ENCODE peak calls at places on chromosomes 3 and 15, in five cellular contexts. R is transverse colon, X is suprapubic skin, M is tibial nerve, L is IMR-90. J is an unnamed sample.

GRCh38 chr3:102756706-102757105 is 321.9 kb downstream of the ZPLD1 start:
- DNase-seq in X (no peak), M (no peak), R (no peak), L (no peak), J (no peak)

GRCh38 chr3:62688050-62688449 is 187.2 kb downstream of the CADPS start:
- DNase-seq in L (no peak), X (no peak), R (no peak), M (no peak), J (no peak)

GRCh38 chr3:189188466-189188865 is 16.7 kb downstream of the TPRG1 start:
- DNase-seq in M (no peak), L (no peak), R (no peak), X (no peak), J (no peak)

GRCh38 chr15:32778391-32779176 is 60.8 kb downstream of the GREM1 start:
- DNase-seq in L (no peak), M (no peak), R (no peak), X (no peak), J (no peak)

GRCh38 chr3:122609798-122610559 is 32.5 kb downstream of the PARP15 start:
- DNase-seq in X (no peak), M (no peak), R (no peak), L (peak), J (no peak)

GRCh38 chr3:123404391-123404790 is 44.5 kb downstream of the ADCY5 start:
- DNase-seq in L (no peak), M (no peak), X (no peak), R (no peak), J (no peak)

GRCh38 chr3:16606398-16606797 is 1.2 kb upstream of the DAZL start:
- DNase-seq in X (no peak), L (no peak), R (no peak), M (no peak), J (no peak)

GRCh38 chr3:141618511-141618910 is 119.6 kb upstream of the RNF7 start:
- DNase-seq in M (no peak), X (no peak), L (no peak), R (no peak), J (no peak)

GRCh38 chr3:191987951-191988350 is 527.0 kb downstream of the PYDC2 start:
- DNase-seq in R (no peak), L (no peak), X (no peak), M (no peak), J (no peak)

GRCh38 chr3:52809821-52810377 is 15.3 kb downstream of the ITIH3 start:
- DNase-seq in R (no peak), X (no peak), L (no peak), M (no peak), J (no peak)

GRCh38 chr3:184582583-184582982 is 21.0 kb downstream of the EPHB3 start:
- DNase-seq in X (no peak), L (no peak), M (no peak), R (no peak), J (no peak)

GRCh38 chr15:74418575-74419338 is 15.0 kb downstream of the SEMA7A start:
- DNase-seq in X (no peak), R (no peak), M (no peak), L (no peak), J (no peak)

GRCh38 chr15:62658498-62658897 is 384.0 kb upstream of the TPM1 start:
- DNase-seq in M (no peak), L (no peak), R (no peak), X (no peak), J (no peak)

GRCh38 chr3:126031981-126032471 is 51.9 kb downstream of the SLC41A3 start:
- DNase-seq in R (no peak), L (no peak), M (no peak), X (no peak), J (no peak)

GRCh38 chr3:128076783-128077624 is 24.8 kb downstream of the SEC61A1 start:
- DNase-seq in M (no peak), L (no peak), R (peak), X (peak), J (no peak)

GRCh38 chr3:53694648-53695356 is 151.4 kb downstream of the CHDH start:
- DNase-seq in M (no peak), R (no peak), L (no peak), X (no peak), J (no peak)

DNA sequence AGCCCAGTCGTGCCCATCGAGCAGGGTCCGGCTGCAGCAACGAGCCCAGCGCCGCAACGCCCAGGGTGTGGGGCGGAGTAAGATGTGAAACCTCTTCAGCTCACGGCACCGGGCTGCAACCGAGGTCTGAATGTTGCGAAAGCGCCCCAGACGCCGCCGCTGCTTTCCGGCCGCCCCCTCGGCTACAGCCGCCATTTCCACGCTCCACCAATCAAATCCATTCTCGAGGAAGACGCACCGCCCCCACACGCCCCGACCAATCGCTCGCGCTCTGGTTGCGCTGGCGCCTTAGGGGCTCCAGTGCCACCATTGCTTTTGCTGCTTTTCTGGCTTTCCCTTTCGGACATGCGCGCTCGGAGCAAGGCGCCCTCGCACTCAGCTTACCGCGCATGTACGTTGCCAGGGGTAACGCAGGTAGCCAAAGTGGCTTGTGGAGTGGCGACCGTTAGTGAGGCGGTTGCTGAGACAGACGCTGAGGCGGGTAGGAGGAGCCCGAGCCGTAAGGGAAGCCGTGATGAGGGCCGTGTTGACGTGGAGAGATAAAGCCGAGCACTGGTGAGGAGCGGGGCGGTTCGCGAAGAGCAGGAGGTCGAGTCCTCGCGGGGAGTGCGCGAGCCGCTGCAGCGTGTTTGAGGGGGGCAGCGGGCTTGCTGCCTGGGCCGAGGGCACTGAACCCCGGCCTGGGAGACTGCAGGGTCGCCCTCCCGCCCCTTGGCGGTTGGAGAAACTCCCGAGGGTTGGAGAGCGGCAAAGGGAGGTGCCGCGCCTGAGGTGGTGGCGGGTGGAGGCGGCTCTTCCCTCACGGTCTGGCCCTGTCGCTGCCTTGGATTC is at the start of the genes IFT122 and MBD4:
- DNase-seq in X (peak), M (peak), L (peak), R (peak), J (peak)
- TF ChIP-seq POLR2A in X (peak), M (peak), L (peak), R (peak), J (peak)

DNA sequence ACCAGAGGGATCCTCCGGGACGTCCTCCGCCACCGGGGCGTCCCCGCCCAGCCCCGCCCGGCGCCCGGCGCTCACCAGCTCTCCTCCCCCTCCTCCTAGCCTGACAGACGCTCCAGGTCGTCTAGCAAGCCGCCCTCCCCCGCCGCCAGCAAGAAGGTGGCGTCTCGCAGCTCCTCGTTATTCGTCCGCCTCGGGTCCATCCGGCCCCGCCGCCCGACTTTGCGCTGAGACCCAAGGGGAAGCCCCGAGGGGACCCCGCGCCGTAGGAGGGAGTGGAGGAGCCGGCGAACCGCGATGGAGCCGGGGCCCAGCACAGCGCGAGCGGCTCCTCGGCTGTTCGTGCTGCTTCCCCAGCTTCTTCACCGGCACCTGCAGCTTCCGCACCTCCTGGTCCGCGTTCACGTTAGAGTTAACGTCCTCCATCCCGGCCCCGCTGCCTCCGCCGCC is 26.3 kb upstream of the MTHFS start:
- DNase-seq in M (peak), R (peak), X (peak), L (peak), J (peak)
- TF ChIP-seq POLR2A in M (no peak), R (no peak), X (peak), L (no peak), J (no peak)

GRCh38 chr3:153052096-153052460 is 109.9 kb upstream of the RAP2B start:
- DNase-seq in X (no peak), R (peak), L (peak), M (no peak), J (no peak)

GRCh38 chr3:153055217-153055616 is 106.8 kb upstream of the RAP2B start:
- DNase-seq in X (no peak), M (no peak), R (no peak), L (no peak), J (no peak)

GRCh38 chr3:153055779-153056178 is 106.2 kb upstream of the RAP2B start:
- DNase-seq in L (no peak), M (no peak), X (no peak), R (no peak), J (no peak)

GRCh38 chr3:153050978-153051377 is 111.0 kb upstream of the RAP2B start:
- DNase-seq in R (no peak), M (no peak), X (no peak), L (no peak), J (no peak)

GRCh38 chr3:153051427-153052095 is 110.5 kb upstream of the RAP2B start:
- DNase-seq in L (peak), X (no peak), M (no peak), R (peak), J (no peak)
- TF ChIP-seq POLR2A in L (no peak), X (no peak), M (no peak), R (no peak), J (no peak)

DNA sequence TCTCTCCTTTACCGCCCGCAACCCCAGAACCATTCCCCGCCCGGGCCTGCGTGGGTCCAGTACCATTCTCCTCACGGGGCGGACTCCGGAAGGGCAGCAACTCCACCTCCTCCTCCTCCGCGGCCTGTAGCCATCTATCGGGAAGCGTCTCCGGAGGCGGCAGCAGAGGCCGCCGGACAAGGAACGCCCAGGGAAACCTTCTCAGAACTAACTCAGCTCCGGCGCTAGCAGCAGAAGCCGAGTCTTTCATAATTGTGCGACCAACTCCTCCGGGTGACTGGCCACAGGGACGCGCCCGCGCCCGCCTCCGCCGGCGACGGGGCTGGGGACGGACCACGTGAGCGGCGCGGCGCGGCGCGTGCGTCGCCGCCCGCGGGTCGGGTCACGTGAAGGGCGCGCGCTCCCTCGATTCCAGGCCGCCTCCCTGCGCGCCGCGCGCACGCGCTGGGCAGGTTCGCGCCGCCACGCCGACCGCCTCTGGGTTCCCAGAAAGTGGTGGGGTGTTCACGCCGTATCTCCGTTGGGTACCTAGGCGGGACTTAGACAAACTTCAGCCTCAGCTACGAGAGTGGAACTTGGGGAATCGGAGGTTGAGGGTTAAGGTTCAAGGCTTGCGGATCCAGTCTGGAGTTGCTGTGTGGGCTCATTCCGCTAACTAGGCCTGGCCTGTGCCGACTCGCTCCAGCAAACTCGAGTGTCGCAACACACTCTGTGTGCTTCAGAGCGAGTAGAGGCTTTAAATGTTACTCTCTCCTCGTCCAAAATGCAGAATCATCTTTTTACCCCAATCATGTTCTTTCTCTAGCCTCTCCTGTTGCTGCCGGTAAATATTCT is at the start of gene TRPM7:
- DNase-seq in R (peak), X (peak), L (peak), M (peak), J (peak)
- TF ChIP-seq POLR2A in R (peak), X (no peak), L (peak), M (peak), J (peak)

GRCh38 chr15:45378149-45378912 is at the start of gene GATM:
- DNase-seq in R (peak), X (peak), M (peak), L (peak), J (peak)
- TF ChIP-seq POLR2A in R (peak), X (no peak), M (peak), L (no peak), J (no peak)

DNA sequence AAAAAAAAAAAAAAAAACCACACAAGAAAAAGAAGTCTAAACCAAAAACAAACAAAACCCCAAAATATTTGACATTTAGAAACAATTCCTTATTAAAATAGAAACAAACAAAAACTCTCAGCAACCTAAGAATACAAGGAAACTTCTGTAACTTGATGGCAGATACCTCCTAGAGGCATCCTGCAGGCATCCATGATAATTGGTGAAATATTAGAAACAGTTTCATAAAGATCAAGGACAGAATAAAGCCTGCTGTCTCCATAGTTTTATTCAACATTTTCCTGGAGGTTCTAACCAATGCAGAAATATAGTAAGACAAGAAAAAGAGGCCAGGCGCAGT is 63.0 kb upstream of the TRPM1 start:
- DNase-seq in M (no peak), L (no peak), X (no peak), R (no peak), J (no peak)
- TF ChIP-seq POLR2A in M (no peak), L (no peak), X (no peak), R (no peak), J (no peak)

J was measured in Peyer's patch.